ENCODE peak calls at places on chromosomes 12 and 14, in eight cellular contexts. H is non-pigmented ciliary epithelial cell; S is GM12892; G is natural killer cell treated with Interleukin-12 subunit alpha and Interleukin-12 subunit beta and Interleukin-15 and Interleukin-18, amount 100 ng/mL, for 72 hours; Y is CD8-positive, alpha-beta memory T cell; W is mucosa of descending colon; I is stimulated activated CD4-positive, alpha-beta T cell treated with anti-CD3 and anti-CD28 coated beads, Interleukin-15, amount 100 ng/mL, for 24 hours; R is EH. A is an unnamed sample.

GRCh38 chr12:67884596-67884995 is 104.7 kb upstream of the IFNG-AS1 start:
- DNase-seq in H (no peak), S (no peak), G (no peak), Y (no peak), W (no peak), I (no peak), R (no peak), A (no peak)

GRCh38 chr12:32047357-32047828 is 59.3 kb upstream of the BICD1 start:
- DNase-seq in H (no peak), S (no peak), G (no peak), Y (no peak), W (no peak), I (no peak), R (no peak), A (no peak)

GRCh38 chr12:6699259-6699988 is 1.2 kb downstream of the PIANP start:
- DNase-seq in H (no peak), S (no peak), G (no peak), Y (no peak), W (no peak), I (no peak), R (no peak), A (no peak)

GRCh38 chr12:55996715-55997534 is at the start of gene SUOX:
- DNase-seq in H (peak; percentile 92), S (peak; percentile 94), G (peak; percentile 88), Y (no peak), W (peak; percentile 95), I (peak; percentile 63), R (peak; percentile 98), A (peak; percentile 98)

GRCh38 chr12:70908978-70909377 is 11.6 kb downstream of the PTPRR start:
- DNase-seq in H (no peak), S (no peak), G (no peak), Y (no peak), W (no peak), I (no peak), R (no peak), A (no peak)

GRCh38 chr14:100891051-100891450 is 12.5 kb downstream of the RTL1 start:
- DNase-seq in H (no peak), S (no peak), G (no peak), Y (no peak), W (no peak), I (no peak), R (no peak), A (no peak)

GRCh38 chr12:54723653-54724256 is 75.6 kb upstream of the DCD start:
- DNase-seq in H (no peak), S (no peak), G (no peak), Y (peak; percentile 26), W (peak; percentile 10), I (peak; percentile 20), R (peak; percentile 30), A (no peak)

GRCh38 chr12:17588968-17589367 is 501.0 kb downstream of the RERGL start:
- DNase-seq in H (no peak), S (no peak), G (no peak), Y (no peak), W (peak; percentile 10), I (no peak), R (no peak), A (no peak)

GRCh38 chr12:77724367-77724957 is 106.2 kb upstream of the NAV3 start:
- DNase-seq in H (no peak), S (no peak), G (no peak), Y (no peak), W (peak; percentile 4), I (no peak), R (peak; percentile 48), A (peak; percentile 65)

GRCh38 chr12:39764944-39765560 is 145.4 kb upstream of the ABCD2 start:
- DNase-seq in H (peak; percentile 17), S (no peak), G (no peak), Y (no peak), W (no peak), I (no peak), R (peak; percentile 42), A (peak; percentile 53)

GRCh38 chr12:31003861-31004640 is 69.6 kb upstream of the DDX11 start:
- DNase-seq in H (no peak), S (no peak), G (no peak), Y (no peak), W (no peak), I (no peak), R (no peak), A (no peak)

GRCh38 chr12:132718644-132719043 is 8.0 kb downstream of the PGAM5 start:
- DNase-seq in H (no peak), S (no peak), G (no peak), Y (no peak), W (no peak), I (no peak), R (no peak), A (no peak)

GRCh38 chr12:645563-646071 is 17.6 kb downstream of the NINJ2 start:
- DNase-seq in H (no peak), S (no peak), G (no peak), Y (no peak), W (peak; percentile 27), I (peak; percentile 30), R (peak; percentile 75), A (peak; percentile 53)